ENCODE peak calls at places on chromosomes 12 and 14, in six cellular contexts. F is retinal pigment epithelial cell, D is tibial artery, U is progenitor cell of endocrine pancreas, S is HFF-Myc, C is endothelial cell. L is an unnamed sample.

GRCh38 chr14:23085458-23085857 is 9.5 kb downstream of the ACIN1 start:
- DNase-seq in F (no peak), D (no peak), U (no peak), S (no peak), C (no peak), L (no peak)

GRCh38 chr14:23123419-23123818 is 4.4 kb upstream of the CEBPE start:
- DNase-seq in F (no peak), D (no peak), U (no peak), S (no peak), C (no peak), L (no peak)

GRCh38 chr14:73342670-73343069 is 105.4 kb downstream of the PAPLN start:
- DNase-seq in F (no peak), D (no peak), U (no peak), S (no peak), C (no peak), L (no peak)

GRCh38 chr12:94832780-94833760 is 170.4 kb downstream of the NDUFA12 start:
- DNase-seq in F (no peak), D (no peak), U (no peak), S (no peak), C (no peak), L (no peak)

GRCh38 chr12:25186788-25187397 is 8.1 kb downstream of the DNAI7 start:
- DNase-seq in F (no peak), D (no peak), U (no peak), S (no peak), C (no peak), L (no peak)

GRCh38 chr12:52284562-52285171 is 6.7 kb downstream of the KRT81 start:
- DNase-seq in F (no peak), D (no peak), U (no peak), S (no peak), C (no peak), L (no peak)

GRCh38 chr14:63578300-63578699 is 35.1 kb upstream of the PPP2R5E start:
- DNase-seq in F (no peak), D (no peak), U (no peak), S (no peak), C (no peak), L (no peak)

GRCh38 chr12:89783321-89784060 is 74.9 kb upstream of the ATP2B1 start:
- DNase-seq in F (no peak), D (no peak), U (no peak), S (no peak), C (no peak), L (no peak)

GRCh38 chr12:71768900-71769299 is 14.2 kb downstream of the RAB21 start:
- DNase-seq in F (no peak), D (no peak), U (no peak), S (no peak), C (no peak), L (no peak)

GRCh38 chr14:59186316-59186715 is 2.2 kb upstream of the DAAM1 start:
- DNase-seq in F (no peak), D (no peak), U (no peak), S (no peak), C (no peak), L (no peak)

GRCh38 chr12:93778306-93778705 is 101.1 kb downstream of the CRADD start:
- DNase-seq in F (no peak), D (peak; percentile 60), U (no peak), S (no peak), C (no peak), L (no peak)

GRCh38 chr14:95361373-95362179 is 41.9 kb upstream of the CLMN start:
- DNase-seq in F (no peak), D (no peak), U (no peak), S (no peak), C (peak; percentile 38), L (no peak)

GRCh38 chr14:54650331-54651017 is 83.5 kb downstream of the SAMD4A start:
- DNase-seq in F (no peak), D (peak; percentile 81), U (no peak), S (peak; percentile 58), C (no peak), L (no peak)

DNA sequence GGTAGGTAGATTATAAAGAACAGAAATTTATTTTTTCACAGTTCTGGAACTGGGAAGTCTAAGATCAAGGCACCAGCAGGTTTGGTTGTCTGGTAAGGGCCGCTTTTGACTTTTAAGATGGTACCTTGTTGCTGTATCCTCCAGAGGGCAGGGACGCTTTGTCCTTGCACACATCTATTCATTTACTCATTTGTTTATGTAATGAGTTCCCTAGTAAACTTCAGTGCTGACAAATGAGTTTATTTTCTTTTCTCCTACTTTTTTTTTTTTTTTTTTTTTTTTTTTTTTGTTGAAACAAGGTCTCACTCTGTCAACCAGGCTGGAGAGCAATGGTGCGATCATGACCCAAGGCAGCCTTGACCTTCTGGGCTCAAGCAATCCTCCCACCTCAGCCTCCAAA is 195.7 kb downstream of the FBXL14 start:
- DNase-seq in F (no peak), D (no peak), U (no peak), S (no peak), C (no peak), L (no peak)
- TF ChIP-seq CTCF in F (no peak), D (no peak), U (no peak), S (peak; percentile 9), C (no peak), L (no peak)

GRCh38 chr12:107135177-107135576 is 41.8 kb upstream of the CRY1 start:
- DNase-seq in F (no peak), D (no peak), U (no peak), S (no peak), C (no peak), L (no peak)

GRCh38 chr12:107134558-107134957 is 41.2 kb upstream of the CRY1 start:
- DNase-seq in F (no peak), D (no peak), U (no peak), S (peak; percentile 6), C (peak; percentile 22), L (no peak)

GRCh38 chr12:107131832-107132616 is 38.7 kb upstream of the CRY1 start:
- DNase-seq in F (no peak), D (no peak), U (peak; percentile 11), S (peak; percentile 42), C (peak; percentile 46), L (peak; percentile 36)

GRCh38 chr12:107130830-107131760 is 37.7 kb upstream of the CRY1 start:
- DNase-seq in F (no peak), D (no peak), U (no peak), S (peak; percentile 2), C (no peak), L (no peak)

GRCh38 chr12:107133462-107133861 is 40.1 kb upstream of the CRY1 start:
- DNase-seq in F (no peak), D (no peak), U (no peak), S (no peak), C (no peak), L (no peak)
- TF ChIP-seq CTCF in F (no peak), D (no peak), U (peak; percentile 15), S (no peak), C (no peak), L (no peak)

DNA sequence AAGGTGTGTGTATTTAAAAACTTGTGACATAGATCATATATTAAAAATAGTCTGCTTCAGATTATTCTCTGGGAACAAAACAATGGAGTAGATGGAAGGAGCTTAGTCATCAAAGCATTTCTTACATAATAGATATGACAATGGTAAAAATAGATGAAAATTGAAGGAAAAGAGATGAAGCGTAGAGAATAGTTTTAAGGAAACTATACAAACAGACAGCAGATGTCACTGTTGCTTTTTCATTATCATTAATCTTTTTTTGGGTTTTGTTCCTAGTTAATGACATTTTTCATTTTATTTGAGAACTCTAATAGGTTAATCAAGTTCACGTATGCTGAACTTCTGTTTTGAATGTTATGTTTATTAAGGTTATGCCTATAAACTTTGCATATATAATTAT is 149.2 kb upstream of the FBXO33 start:
- DNase-seq in F (no peak), D (no peak), U (no peak), S (no peak), C (no peak), L (no peak)
- TF ChIP-seq CTCF in F (peak; percentile 17), D (peak; percentile 18), U (no peak), S (no peak), C (no peak), L (peak; percentile 55)

DNA sequence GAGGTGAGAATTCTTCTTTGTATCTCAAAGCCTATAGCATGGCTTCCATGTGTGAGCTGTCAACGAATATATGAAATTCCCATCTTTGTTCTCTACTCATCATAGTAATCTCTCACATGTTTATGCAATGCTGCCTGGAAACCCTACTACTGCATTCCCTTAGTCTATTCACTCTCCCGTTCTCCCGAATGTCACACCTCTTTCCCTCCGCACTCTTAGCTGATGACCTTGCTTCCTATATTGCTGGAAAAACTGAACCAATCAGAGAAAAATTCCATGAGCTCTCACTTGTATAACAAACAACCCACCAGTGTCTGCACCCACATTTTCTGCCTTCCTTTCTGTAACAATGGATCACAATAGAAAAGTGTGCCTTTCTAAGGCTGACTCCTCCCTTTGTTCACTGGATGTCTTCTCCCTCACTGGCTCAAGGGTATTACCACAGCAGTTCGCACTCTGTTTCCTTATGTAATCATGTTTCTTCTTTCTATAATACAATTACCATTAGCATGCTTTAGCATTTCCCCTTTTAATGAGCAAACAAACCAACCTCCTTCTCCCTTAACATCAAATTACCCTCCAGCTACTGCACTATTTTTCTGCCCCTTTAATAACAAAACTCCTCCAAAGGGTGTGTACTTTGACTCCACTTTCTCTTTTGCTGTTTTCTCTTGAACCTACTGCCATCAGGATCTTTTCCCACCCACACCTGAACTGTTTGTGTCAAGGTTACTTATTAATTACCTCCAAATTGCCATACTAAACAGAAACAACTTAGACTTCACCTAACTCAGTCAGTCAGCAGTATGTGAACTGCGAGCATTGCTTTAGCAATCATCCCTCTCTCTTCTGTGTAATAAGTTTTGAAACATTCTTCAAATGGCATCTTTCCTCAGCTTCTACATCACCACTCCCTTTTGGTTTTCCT is 63.9 kb upstream of the CCDC196 start:
- DNase-seq in F (no peak), D (no peak), U (no peak), S (no peak), C (no peak), L (no peak)
- TF ChIP-seq CTCF in F (no peak), D (no peak), U (no peak), S (no peak), C (no peak), L (no peak)

GRCh38 chr12:3644103-3644502 is 108.8 kb downstream of the CRACR2A start:
- DNase-seq in F (no peak), D (no peak), U (no peak), S (no peak), C (no peak), L (no peak)
- TF ChIP-seq CTCF in F (no peak), D (no peak), U (no peak), S (no peak), C (no peak), L (peak; percentile 49)

L was measured in neural crest cell.